ENCODE peak calls at places on chromosomes 1 and 21, in eight cellular contexts. U is esophagus squamous epithelium, N is brain microvascular endothelial cell, Q is aorta, L is kidney, M is sigmoid colon, P is coronary artery, C is uterus. I is an unnamed sample.

GRCh38 chr1:97334454-97334853 is 586.4 kb downstream of the DPYD start:
- DNase-seq in C (no peak), U (no peak), Q (no peak), M (no peak), N (peak), P (no peak), L (no peak), I (no peak)

GRCh38 chr1:228336308-228337030 is 70.2 kb downstream of the TRIM11 start:
- DNase-seq in L (peak), P (peak), M (peak), N (no peak), C (peak), Q (peak), U (no peak), I (no peak)

GRCh38 chr1:154571244-154571963 is 3.8 kb downstream of the CHRNB2 start:
- DNase-seq in U (no peak), N (no peak), M (no peak), C (no peak), Q (no peak), P (no peak), L (no peak), I (no peak)

GRCh38 chr1:115057661-115058249 is 28.1 kb downstream of the TSHB start:
- DNase-seq in P (no peak), L (no peak), U (no peak), M (no peak), C (no peak), Q (no peak), N (no peak), I (no peak)

GRCh38 chr1:43978551-43979260 is at the start of gene B4GALT2:
- DNase-seq in Q (peak), L (no peak), M (no peak), N (no peak), C (peak), P (no peak), U (no peak), I (peak)

GRCh38 chr1:81305997-81306452 is 494.7 kb upstream of the ADGRL2 start:
- DNase-seq in L (no peak), P (no peak), N (peak), M (no peak), C (no peak), U (no peak), Q (no peak), I (peak)

GRCh38 chr1:198663996-198664789 is 25.4 kb downstream of the PTPRC start:
- DNase-seq in N (no peak), L (no peak), Q (no peak), M (no peak), P (no peak), C (no peak), U (no peak), I (no peak)

GRCh38 chr1:162937721-162938395 is 76.9 kb upstream of the CCDC190 start:
- DNase-seq in P (no peak), U (no peak), M (no peak), C (no peak), N (no peak), Q (no peak), L (no peak), I (no peak)

GRCh38 chr1:212856755-212857154 is 1.3 kb upstream of the FLVCR1 start:
- DNase-seq in C (no peak), Q (no peak), N (no peak), L (no peak), M (no peak), P (no peak), U (no peak), I (no peak)

GRCh38 chr1:67675800-67676199 is 9.2 kb upstream of the GADD45A start:
- DNase-seq in P (no peak), U (no peak), C (no peak), L (no peak), M (no peak), N (no peak), Q (no peak), I (no peak)

GRCh38 chr1:199546323-199546722 is 481.2 kb upstream of the NR5A2 start:
- DNase-seq in C (no peak), P (no peak), Q (no peak), L (no peak), M (no peak), N (peak), U (no peak), I (no peak)

GRCh38 chr1:29196863-29197589 is 15.3 kb upstream of the SRSF4 start:
- DNase-seq in Q (peak), P (no peak), C (no peak), N (peak), M (peak), U (no peak), L (no peak), I (no peak)

GRCh38 chr1:200896571-200897187 is 2.0 kb downstream of the INAVA start:
- DNase-seq in L (peak), U (no peak), Q (no peak), C (no peak), P (no peak), N (no peak), M (no peak), I (no peak)

GRCh38 chr1:37475380-37476086 is 1.2 kb downstream of the ZC3H12A start:
- DNase-seq in Q (no peak), N (no peak), L (peak), U (no peak), C (no peak), P (peak), M (no peak), I (no peak)

GRCh38 chr1:64654519-64655341 is 90.1 kb upstream of the RAVER2 start:
- DNase-seq in Q (no peak), U (no peak), L (no peak), N (no peak), M (no peak), C (peak), P (no peak), I (no peak)

GRCh38 chr1:15703562-15703961 is 19.4 kb downstream of the PLEKHM2 start:
- DNase-seq in P (peak), N (peak), Q (peak), C (peak), U (no peak), L (peak), M (peak), I (peak)

GRCh38 chr1:204532832-204533231 is 16.6 kb downstream of the MDM4 start:
- DNase-seq in L (no peak), M (no peak), C (no peak), N (no peak), U (no peak), Q (no peak), P (no peak), I (no peak)

GRCh38 chr1:150551784-150552691 is 2.8 kb downstream of the ADAMTSL4 start:
- DNase-seq in L (peak), Q (peak), C (peak), N (peak), U (peak), M (peak), P (peak), I (no peak)

GRCh38 chr1:238409191-238409846 is 518.6 kb upstream of the ZP4 start:
- DNase-seq in M (no peak), L (no peak), U (no peak), C (no peak), N (peak), Q (no peak), P (no peak), I (no peak)

GRCh38 chr1:8866792-8867415 is 11.6 kb downstream of the ENO1 start:
- DNase-seq in N (no peak), C (no peak), U (no peak), Q (no peak), M (no peak), P (no peak), L (no peak), I (no peak)

GRCh38 chr21:28904961-28905435 is 87.7 kb downstream of the LTN1 start:
- DNase-seq in L (no peak), P (no peak), M (no peak), C (no peak), Q (no peak), N (no peak), U (no peak), I (no peak)

GRCh38 chr1:7228252-7228961 is 443.2 kb downstream of the CAMTA1 start:
- DNase-seq in N (no peak), M (no peak), P (no peak), C (no peak), L (no peak), Q (no peak), U (no peak), I (no peak)

GRCh38 chr1:9960705-9961562 is 17.7 kb downstream of the NMNAT1 start:
- DNase-seq in C (no peak), N (no peak), L (no peak), P (no peak), Q (no peak), M (no peak), U (no peak), I (no peak)

GRCh38 chr1:223512016-223512415 is 118.8 kb downstream of the CCDC185 start:
- DNase-seq in Q (no peak), N (no peak), L (no peak), C (no peak), M (no peak), P (no peak), U (no peak), I (no peak)

GRCh38 chr1:175129182-175129581 is 61.5 kb downstream of the TNN start:
- DNase-seq in N (no peak), U (no peak), M (no peak), Q (no peak), P (no peak), C (no peak), L (no peak), I (no peak)

GRCh38 chr1:38119000-38119399 is 72.4 kb upstream of the POU3F1 start:
- DNase-seq in Q (no peak), U (no peak), N (no peak), L (peak), C (no peak), M (no peak), P (no peak), I (no peak)

GRCh38 chr1:171566467-171566866 is 55.6 kb upstream of the MYOCOS start:
- DNase-seq in L (no peak), P (no peak), U (no peak), M (no peak), C (no peak), Q (no peak), N (no peak), I (no peak)

GRCh38 chr1:184825571-184825970 is 70.9 kb upstream of the EDEM3 start:
- DNase-seq in U (no peak), N (no peak), P (no peak), C (no peak), L (no peak), Q (no peak), M (no peak), I (no peak)

GRCh38 chr1:196466656-196467055 is 141.6 kb downstream of the KCNT2 start:
- DNase-seq in N (peak), Q (no peak), U (no peak), P (no peak), L (no peak), M (no peak), C (no peak), I (no peak)

GRCh38 chr21:27077501-27077900 is 110.6 kb upstream of the ADAMTS5 start:
- DNase-seq in M (no peak), N (no peak), C (peak), U (no peak), P (no peak), Q (no peak), L (no peak), I (no peak)

GRCh38 chr1:230713915-230714764 is at the start of gene AGT:
- DNase-seq in L (no peak), Q (peak), C (peak), M (peak), P (peak), N (peak), U (no peak), I (peak)

GRCh38 chr21:45248893-45249381 is 38.8 kb downstream of the POFUT2 start:
- DNase-seq in P (peak), M (peak), U (no peak), L (no peak), N (no peak), Q (peak), C (no peak), I (no peak)

GRCh38 chr1:67830226-67830625 is 3.0 kb downstream of the GNG12 start:
- DNase-seq in P (no peak), L (no peak), M (no peak), C (no peak), Q (no peak), N (no peak), U (no peak), I (no peak)

GRCh38 chr21:39313457-39314154 is at the start of gene BRWD1:
- DNase-seq in Q (peak), M (peak), U (peak), P (peak), C (peak), L (peak), N (peak), I (peak)

GRCh38 chr1:229117664-229118300 is 153.1 kb upstream of the RAB4A start:
- DNase-seq in P (peak), Q (peak), N (no peak), L (peak), C (peak), U (no peak), M (peak), I (peak)

GRCh38 chr1:162145966-162146696 is 76.6 kb downstream of the NOS1AP start:
- DNase-seq in Q (no peak), L (no peak), M (no peak), C (no peak), N (no peak), P (no peak), U (no peak), I (no peak)

GRCh38 chr1:7579831-7580804 is 191.0 kb upstream of the VAMP3 start:
- DNase-seq in M (peak), C (no peak), L (peak), U (no peak), Q (peak), P (no peak), N (no peak), I (no peak)

DNA sequence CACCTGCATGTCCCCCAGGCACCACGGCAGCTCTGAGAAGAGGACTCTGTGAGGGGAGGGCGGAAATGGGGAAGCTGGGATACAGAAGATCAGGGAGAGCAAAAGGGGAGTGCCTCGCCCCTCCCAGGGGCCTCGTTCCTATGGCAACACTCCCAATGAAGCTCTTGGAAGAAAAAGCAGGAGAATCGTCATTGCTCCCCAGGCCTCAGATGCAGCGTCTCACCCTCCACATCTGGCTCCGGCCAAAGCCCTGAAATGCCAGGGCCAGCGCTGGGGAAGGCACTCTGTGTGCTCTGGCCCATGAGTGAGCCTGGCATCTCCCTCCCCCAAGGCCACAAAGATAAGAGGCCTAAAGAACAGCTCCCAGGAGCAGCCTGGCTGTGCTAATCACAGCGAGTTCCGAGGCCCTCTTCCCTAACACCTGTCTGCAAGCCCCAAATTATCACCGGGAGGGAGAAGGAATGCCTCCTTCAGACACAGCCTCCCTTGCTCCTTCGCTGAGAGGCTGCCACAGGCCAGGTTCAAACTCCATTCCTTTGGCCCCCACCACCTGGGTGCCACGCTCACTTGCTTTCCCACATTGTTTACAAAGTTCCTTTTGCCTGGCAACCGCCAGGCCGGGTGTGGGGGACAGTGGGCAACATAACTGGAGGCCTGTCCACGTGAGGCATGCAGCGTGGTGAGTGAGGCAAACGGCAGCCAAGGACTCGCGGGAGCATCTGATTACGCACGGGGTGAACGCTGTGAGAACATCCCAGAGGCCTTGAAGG is 27.8 kb downstream of the ECE1 start:
- DNase-seq in Q (peak), N (peak), P (peak), M (peak), C (peak), U (no peak), L (peak), I (peak)
- H3K27ac ChIP-seq in Q (peak), N (peak), P (peak), M (peak), C (peak), U (peak), L (peak), I (peak)

GRCh38 chr1:159012495-159012894 is 2.8 kb downstream of the IFI16 start:
- DNase-seq in M (no peak), U (no peak), C (no peak), L (no peak), P (no peak), N (no peak), Q (no peak), I (no peak)
- H3K27ac ChIP-seq in M (peak), U (peak), C (peak), L (peak), P (peak), N (no peak), Q (no peak), I (peak)

DNA sequence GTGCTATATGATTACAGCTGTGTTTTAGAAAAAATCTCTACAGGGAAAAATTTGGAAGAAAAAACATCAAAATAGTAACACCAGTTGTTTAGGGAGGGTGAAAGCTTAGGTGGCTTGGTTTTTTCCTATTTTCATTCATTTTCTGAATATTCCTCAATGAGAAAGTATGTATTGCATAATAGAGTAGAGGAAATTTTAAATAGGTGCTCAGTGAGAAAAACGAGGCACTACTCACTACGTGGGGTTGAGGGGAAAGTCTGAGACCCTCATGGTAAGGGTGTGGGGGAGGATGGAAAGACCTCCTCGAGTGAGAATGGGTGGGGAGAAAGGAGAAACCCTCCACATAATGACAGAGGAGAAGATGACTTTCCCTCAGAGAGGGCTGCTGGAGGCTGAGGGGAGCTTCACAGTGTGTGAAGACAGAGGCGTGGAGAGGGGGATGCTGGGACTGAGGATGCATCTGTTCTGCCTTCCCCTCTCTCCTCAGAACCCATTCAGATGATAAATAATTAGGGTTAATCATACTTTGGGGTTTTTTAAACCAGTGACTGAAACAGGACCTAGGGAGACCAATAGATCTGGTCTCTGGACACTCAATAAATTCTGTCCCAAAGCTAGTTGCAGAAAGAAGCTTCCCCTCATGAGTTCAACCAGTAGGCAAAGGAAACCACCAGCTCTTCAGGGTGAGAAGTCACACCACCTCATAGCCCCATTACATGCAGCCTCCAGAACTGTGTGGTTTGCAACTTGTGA is 17.0 kb downstream of the SLAMF7 start:
- DNase-seq in N (no peak), U (no peak), Q (no peak), L (no peak), C (no peak), P (no peak), M (no peak), I (no peak)
- H3K27ac ChIP-seq in N (no peak), U (no peak), Q (no peak), L (no peak), C (no peak), P (no peak), M (no peak), I (no peak)

GRCh38 chr1:77541162-77541545 is 141.3 kb downstream of the ZZZ3 start:
- DNase-seq in N (no peak), C (no peak), U (no peak), P (no peak), Q (no peak), M (no peak), L (no peak), I (no peak)

GRCh38 chr1:77538956-77539509 is 143.4 kb downstream of the ZZZ3 start:
- DNase-seq in Q (no peak), P (no peak), N (peak), L (no peak), M (peak), U (no peak), C (peak), I (no peak)

GRCh38 chr1:77536813-77537212 is 145.6 kb downstream of the ZZZ3 start:
- DNase-seq in U (no peak), N (peak), M (no peak), C (no peak), Q (no peak), P (no peak), L (no peak), I (no peak)

GRCh38 chr1:77540501-77541161 is 141.8 kb downstream of the ZZZ3 start:
- DNase-seq in U (no peak), N (peak), C (no peak), Q (no peak), P (no peak), L (no peak), M (no peak), I (no peak)

DNA sequence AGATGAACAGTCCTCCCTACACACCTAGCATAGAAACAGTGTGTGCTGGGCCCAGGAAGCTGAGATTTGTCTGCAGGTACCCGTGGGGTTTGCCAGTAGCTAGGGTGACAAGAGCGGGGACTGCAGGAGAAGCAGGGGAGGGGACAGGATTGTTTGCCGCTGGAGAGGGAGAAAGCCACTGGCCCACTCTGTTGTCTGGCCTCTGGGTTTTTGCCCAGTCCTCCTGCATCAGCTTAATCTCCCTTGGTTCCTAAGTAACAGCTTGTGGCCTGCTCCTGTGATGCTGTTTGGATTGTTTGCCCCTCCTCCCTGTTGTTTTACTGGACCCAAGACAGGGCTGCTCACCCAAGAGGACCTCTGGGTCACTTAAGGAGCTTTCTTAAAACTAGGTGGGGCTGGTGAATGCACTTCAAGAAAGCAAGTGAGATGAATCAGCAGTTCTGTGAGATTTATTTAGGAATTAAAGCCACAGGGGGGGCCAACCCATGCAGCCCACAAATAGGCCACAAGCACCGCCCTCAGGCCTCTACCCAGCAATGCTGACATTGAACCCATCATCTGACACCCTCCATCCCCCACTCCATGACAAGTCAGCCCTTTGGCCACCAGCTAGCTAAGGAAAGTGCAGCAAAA is 142.8 kb downstream of the ZZZ3 start:
- DNase-seq in M (no peak), N (peak), Q (no peak), L (no peak), P (no peak), U (no peak), C (no peak), I (no peak)
- H3K27ac ChIP-seq in M (peak), N (peak), Q (no peak), L (no peak), P (peak), U (peak), C (peak), I (peak)

GRCh38 chr1:14612281-14612680 is 13.8 kb downstream of the KAZN start:
- DNase-seq in M (no peak), C (no peak), N (no peak), L (no peak), U (no peak), Q (no peak), P (no peak), I (no peak)
- H3K27ac ChIP-seq in M (no peak), C (no peak), N (no peak), L (no peak), U (no peak), Q (no peak), P (no peak), I (no peak)

GRCh38 chr1:99397029-99397428 is 132.7 kb downstream of the PLPPR4 start:
- DNase-seq in Q (no peak), L (no peak), U (no peak), M (no peak), P (no peak), C (no peak), N (peak), I (no peak)
- H3K27ac ChIP-seq in Q (no peak), L (no peak), U (no peak), M (no peak), P (no peak), C (no peak), N (no peak), I (no peak)

I was measured in caudate nucleus.